ENCODE peak calls at places on chromosomes 1 and 21, in five cellular contexts. A, F, R, X and N are unnamed samples.

GRCh38 chr1:185463433-185463832 is 146.4 kb upstream of the IVNS1ABP start:
- DNase-seq in F (no peak), A (no peak), X (no peak), R (no peak), N (no peak)

GRCh38 chr1:27807385-27807784 is 23.2 kb upstream of the PPP1R8 start:
- DNase-seq in R (no peak), X (no peak), A (no peak), F (no peak), N (no peak)

GRCh38 chr1:183110466-183110865 is 75.6 kb upstream of the LAMC2 start:
- DNase-seq in F (no peak), R (no peak), A (no peak), X (no peak), N (no peak)

GRCh38 chr1:1208713-1209433 is 2.5 kb upstream of the TNFRSF18 start:
- DNase-seq in X (no peak), A (no peak), F (no peak), R (no peak), N (no peak)

GRCh38 chr1:3525551-3526482 is 71.4 kb downstream of the ARHGEF16 start:
- DNase-seq in F (no peak), A (no peak), R (no peak), X (no peak), N (no peak)

GRCh38 chr1:5481889-5482288 is 510.3 kb downstream of the NPHP4 start:
- DNase-seq in F (peak), R (no peak), X (no peak), A (no peak), N (no peak)

GRCh38 chr1:185969524-185969991 is 235.4 kb downstream of the HMCN1 start:
- DNase-seq in F (no peak), R (no peak), X (no peak), A (no peak), N (no peak)

GRCh38 chr1:111110197-111110899 is 29.5 kb downstream of the DRAM2 start:
- DNase-seq in R (no peak), A (peak), X (no peak), F (no peak), N (no peak)

GRCh38 chr1:27004471-27005165 is 8.0 kb downstream of the TENT5B start:
- DNase-seq in X (no peak), F (no peak), A (no peak), R (no peak), N (no peak)

GRCh38 chr1:183124259-183124658 is 61.8 kb upstream of the LAMC2 start:
- DNase-seq in X (no peak), F (no peak), R (no peak), A (no peak), N (no peak)

GRCh38 chr21:42191978-42192595 is 26.9 kb upstream of the ABCG1 start:
- DNase-seq in A (no peak), F (no peak), X (no peak), R (no peak), N (no peak)

GRCh38 chr1:18711003-18711402 is 80.4 kb downstream of the PAX7 start:
- DNase-seq in X (no peak), F (no peak), A (no peak), R (no peak), N (no peak)
- TF ChIP-seq CTCF in X (no peak), F (no peak), A (no peak), R (no peak), N (no peak)

DNA sequence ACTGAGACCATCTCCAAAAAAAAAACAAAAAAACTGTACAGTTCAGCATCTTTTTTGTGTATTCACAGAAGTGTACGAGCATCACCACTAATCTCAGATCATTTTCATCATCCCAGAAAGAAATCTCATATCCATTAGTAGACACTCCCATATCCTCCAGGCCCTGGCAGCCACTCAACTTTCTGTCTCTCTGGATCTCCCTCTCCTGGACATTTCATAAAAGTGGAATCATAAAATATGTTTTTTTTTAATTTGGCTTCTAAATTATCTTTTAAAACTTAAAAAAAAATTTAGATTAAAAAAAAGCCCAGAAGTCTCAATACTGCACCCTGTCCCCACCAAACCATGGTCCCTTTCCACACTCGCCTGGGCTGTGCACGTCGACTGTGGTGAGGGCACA is 22.1 kb downstream of the RIPPLY3 start:
- DNase-seq in F (no peak), R (no peak), A (no peak), X (no peak), N (no peak)
- TF ChIP-seq CTCF in F (no peak), R (peak), A (no peak), X (no peak), N (no peak)

GRCh38 chr1:158060001-158060400 is 66.6 kb downstream of the KIRREL1 start:
- DNase-seq in A (no peak), R (no peak), F (no peak), X (no peak), N (no peak)
- TF ChIP-seq CTCF in A (no peak), R (no peak), F (no peak), X (no peak), N (no peak)

DNA sequence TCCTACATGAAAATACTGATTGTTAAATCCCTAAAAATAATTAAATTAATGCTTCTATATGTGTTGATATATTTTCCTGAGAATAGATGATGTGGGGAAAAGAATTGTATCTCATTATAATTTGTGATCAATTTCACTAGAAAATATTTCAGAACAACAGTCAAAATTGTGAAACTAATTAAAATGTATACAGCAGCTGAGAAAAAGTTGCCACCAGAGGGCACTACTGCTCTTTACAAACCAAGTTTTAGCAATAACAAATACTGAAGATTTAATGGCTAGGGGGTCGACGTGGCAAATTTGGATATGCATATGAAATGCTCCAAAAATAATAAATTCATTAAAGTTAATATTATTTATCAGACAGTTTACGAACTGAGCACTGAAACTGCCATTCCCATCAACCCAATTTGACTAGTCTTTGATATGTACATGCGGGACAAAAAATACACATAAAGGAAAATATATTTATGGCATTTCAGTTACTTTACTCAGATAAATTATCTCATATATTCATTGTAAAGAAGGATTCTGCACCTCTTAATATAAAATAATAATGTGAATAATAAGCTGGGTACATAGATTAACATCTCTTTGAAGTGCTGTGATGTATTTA is 96.3 kb upstream of the TMPRSS15 start:
- DNase-seq in A (peak), R (peak), X (peak), F (peak), N (peak)
- TF ChIP-seq CTCF in A (peak), R (peak), X (peak), F (peak), N (no peak)

GRCh38 chr1:114660250-114660649 is 9.6 kb downstream of the DENND2C start:
- DNase-seq in X (no peak), R (no peak), F (no peak), A (no peak), N (no peak)
- TF ChIP-seq CTCF in X (no peak), R (no peak), F (no peak), A (no peak), N (no peak)

GRCh38 chr21:30733026-30733425 is 14.0 kb downstream of the KRTAP21-2 start:
- DNase-seq in F (no peak), X (no peak), A (no peak), R (no peak), N (no peak)
- TF ChIP-seq CTCF in F (no peak), X (no peak), A (no peak), R (no peak), N (no peak)